ENCODE peak calls at places on chromosomes 5 and 9, in four cellular contexts. J, C, H and Y are unnamed samples.

GRCh38 chr5:39968371-39968770 is 543.6 kb upstream of the DAB2 start:
- DNase-seq in J (no peak), C (no peak), H (no peak), Y (no peak)

GRCh38 chr9:35258665-35259474 is 97.1 kb downstream of the UNC13B start:
- DNase-seq in J (peak), C (peak), H (peak), Y (peak)

GRCh38 chr9:109977521-109977920 is 197.5 kb downstream of the PALM2AKAP2 start:
- DNase-seq in J (no peak), C (no peak), H (no peak), Y (no peak)

GRCh38 chr5:15695171-15695676 is 195.2 kb downstream of the FBXL7 start:
- DNase-seq in J (no peak), C (no peak), H (no peak), Y (no peak)

GRCh38 chr9:76516350-76516749 is 57.4 kb downstream of the GCNT1 start:
- DNase-seq in J (no peak), C (no peak), H (no peak), Y (peak)

GRCh38 chr5:126594077-126594476 is 942 bp downstream of the ALDH7A1 start:
- DNase-seq in J (no peak), C (no peak), H (no peak), Y (peak)

GRCh38 chr9:136410500-136411287 is at the start of the genes ENTR1 and PMPCA:
- DNase-seq in J (peak), C (peak), H (peak), Y (peak)

GRCh38 chr9:36992501-36993316 is 41.4 kb downstream of the PAX5 start:
- DNase-seq in J (no peak), C (no peak), H (no peak), Y (no peak)

GRCh38 chr5:174999581-174999980 is 275.2 kb downstream of the MSX2 start:
- DNase-seq in J (no peak), C (no peak), H (no peak), Y (peak)

GRCh38 chr5:119398713-119399492 is 43.1 kb downstream of the TNFAIP8 start:
- DNase-seq in J (peak), C (peak), H (peak), Y (peak)

GRCh38 chr9:93096811-93097382 is 880 bp downstream of the CARD19 start:
- DNase-seq in J (no peak), C (no peak), H (no peak), Y (no peak)

GRCh38 chr5:68216737-68217231 is 1.2 kb downstream of the PIK3R1 start:
- DNase-seq in J (no peak), C (no peak), H (no peak), Y (no peak)

GRCh38 chr9:127516835-127517607 is 65.7 kb downstream of the LRSAM1 start:
- DNase-seq in J (no peak), C (no peak), H (peak), Y (no peak)

DNA sequence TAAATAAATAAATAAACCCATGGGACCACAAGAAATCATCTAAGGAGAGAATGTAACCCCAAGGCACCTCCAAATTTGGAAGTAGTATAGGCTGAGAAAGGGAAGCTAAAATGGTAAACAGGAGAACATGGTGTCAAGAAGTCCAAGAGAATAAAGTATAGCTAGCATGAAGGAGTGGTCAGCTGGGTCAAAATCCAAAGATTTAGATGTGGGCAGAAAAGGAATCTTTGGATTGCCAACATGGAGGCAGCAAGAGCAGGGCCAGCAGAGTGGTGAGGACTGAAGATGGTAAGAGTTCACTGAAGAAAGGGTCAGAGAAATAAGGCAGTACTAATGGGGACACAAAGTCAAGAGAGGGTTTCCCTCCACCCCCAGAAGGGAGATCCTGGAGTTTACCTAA is 53.0 kb downstream of the TSSK1B start:
- DNase-seq in J (no peak), C (no peak), H (no peak), Y (no peak)
- H3K27ac ChIP-seq in J (no peak), C (no peak), H (no peak), Y (no peak)

GRCh38 chr9:7785813-7786212 is 13.8 kb downstream of the DMAC1 start:
- DNase-seq in J (no peak), C (no peak), H (no peak), Y (no peak)

GRCh38 chr9:7780261-7780988 is 19.2 kb downstream of the DMAC1 start:
- DNase-seq in J (no peak), C (no peak), H (no peak), Y (no peak)

GRCh38 chr9:7783635-7784063 is 15.9 kb downstream of the DMAC1 start:
- DNase-seq in J (no peak), C (no peak), H (no peak), Y (no peak)

GRCh38 chr9:7782390-7783120 is 17.0 kb downstream of the DMAC1 start:
- DNase-seq in J (no peak), C (no peak), H (no peak), Y (no peak)

DNA sequence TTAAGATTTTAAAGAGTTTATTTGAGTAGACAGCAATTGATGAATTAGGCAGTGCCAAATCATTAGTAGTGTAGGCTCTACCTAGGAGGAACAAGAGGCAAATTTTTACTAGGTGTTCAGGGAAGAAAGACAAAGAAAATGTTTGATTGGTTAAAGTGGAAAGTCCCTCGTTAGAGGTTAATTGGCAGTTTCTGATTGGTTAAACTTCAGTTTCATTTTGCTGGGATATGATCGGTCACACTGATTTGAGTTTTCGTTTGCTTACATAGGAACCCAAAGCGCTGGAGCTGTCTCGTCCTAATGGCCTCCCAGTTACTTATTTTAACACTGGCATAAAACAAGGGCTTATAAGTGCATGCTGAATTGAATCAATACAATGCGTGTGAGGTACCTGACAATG is 15.1 kb downstream of the DMAC1 start:
- DNase-seq in J (no peak), C (no peak), H (no peak), Y (no peak)
- H3K27ac ChIP-seq in J (no peak), C (no peak), H (no peak), Y (no peak)

DNA sequence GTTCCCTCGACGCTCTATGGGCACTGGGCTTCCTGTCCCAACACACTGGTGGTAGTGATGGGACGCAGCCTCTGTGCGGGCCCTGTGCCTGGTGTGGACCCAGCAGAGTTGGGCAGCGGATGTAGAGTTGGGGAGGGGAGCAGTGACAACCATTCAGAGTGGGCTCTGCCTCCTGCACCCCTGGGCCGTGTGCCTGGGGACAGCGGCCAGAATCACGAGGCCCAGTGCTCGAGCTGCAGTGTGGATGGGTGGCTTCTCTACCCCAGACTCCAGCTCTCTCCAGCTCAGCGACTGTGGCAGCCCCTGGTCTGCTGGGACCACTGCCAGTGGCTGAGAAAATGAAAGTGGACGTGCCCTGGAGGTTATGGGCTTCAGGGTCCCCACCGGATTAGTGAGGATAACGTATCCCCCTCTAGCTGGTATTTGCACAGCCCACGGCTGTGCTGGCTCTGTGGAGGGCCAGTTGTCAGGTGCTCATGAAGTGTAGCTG is 18.6 kb downstream of the RXRA start:
- DNase-seq in J (no peak), C (no peak), H (no peak), Y (peak)
- H3K27ac ChIP-seq in J (peak), C (peak), H (no peak), Y (peak)

GRCh38 chr5:190366-191035 is 794 bp upstream of the LRRC14B start:
- DNase-seq in J (no peak), C (peak), H (no peak), Y (peak)

GRCh38 chr5:191036-191948 is at the start of gene LRRC14B:
- DNase-seq in J (peak), C (no peak), H (peak), Y (peak)

GRCh38 chr5:189486-189885 is 1.8 kb upstream of the LRRC14B start:
- DNase-seq in J (no peak), C (peak), H (peak), Y (no peak)

GRCh38 chr5:188488-189481 is 2.5 kb upstream of the LRRC14B start:
- DNase-seq in J (peak), C (peak), H (peak), Y (peak)

GRCh38 chr5:189976-190365 is 1.3 kb upstream of the LRRC14B start:
- DNase-seq in J (no peak), C (peak), H (peak), Y (no peak)
- H3K27ac ChIP-seq in J (no peak), C (no peak), H (no peak), Y (no peak)

DNA sequence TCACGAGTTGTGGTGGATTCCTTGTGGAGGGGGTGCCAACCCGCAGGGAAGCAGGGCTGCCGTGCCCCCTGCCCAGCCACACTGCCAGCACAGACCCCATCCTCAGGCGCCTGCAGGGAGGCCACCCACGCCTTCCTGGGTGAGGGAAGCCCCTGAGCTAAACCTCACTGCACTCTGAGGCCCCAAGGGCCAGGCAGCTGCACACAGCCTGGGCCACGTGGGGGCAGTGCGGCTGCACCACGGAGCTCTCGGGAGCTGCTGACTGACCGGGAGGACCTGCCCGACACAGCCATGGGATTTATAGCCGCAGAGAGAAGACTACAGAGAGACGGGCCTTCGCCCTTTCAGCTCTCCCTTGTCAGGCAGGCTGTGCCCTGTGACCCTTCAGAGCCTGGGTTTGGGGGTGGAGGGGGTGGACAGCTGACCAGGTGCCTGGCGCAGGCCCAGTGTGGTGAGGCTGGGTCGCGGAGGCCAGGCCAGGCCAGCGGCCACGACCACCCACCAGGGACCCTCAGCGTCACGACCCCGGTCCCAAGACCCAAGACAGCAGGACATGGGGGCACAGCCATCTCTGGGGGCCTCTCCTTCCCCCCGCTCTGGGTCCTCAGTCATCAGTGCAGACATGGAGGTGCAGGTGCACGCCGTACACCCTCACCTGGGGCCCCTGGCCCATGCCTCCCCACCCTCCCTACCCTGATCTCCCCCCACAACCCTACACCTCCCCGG is 4.3 kb upstream of the AHRR start:
- DNase-seq in J (no peak), C (peak), H (no peak), Y (no peak)
- H3K27ac ChIP-seq in J (no peak), C (no peak), H (no peak), Y (no peak)

GRCh38 chr5:72463499-72464052 is 43.6 kb downstream of the ZNF366 start:
- DNase-seq in J (no peak), C (no peak), H (no peak), Y (no peak)
- H3K27ac ChIP-seq in J (no peak), C (peak), H (no peak), Y (no peak)

DNA sequence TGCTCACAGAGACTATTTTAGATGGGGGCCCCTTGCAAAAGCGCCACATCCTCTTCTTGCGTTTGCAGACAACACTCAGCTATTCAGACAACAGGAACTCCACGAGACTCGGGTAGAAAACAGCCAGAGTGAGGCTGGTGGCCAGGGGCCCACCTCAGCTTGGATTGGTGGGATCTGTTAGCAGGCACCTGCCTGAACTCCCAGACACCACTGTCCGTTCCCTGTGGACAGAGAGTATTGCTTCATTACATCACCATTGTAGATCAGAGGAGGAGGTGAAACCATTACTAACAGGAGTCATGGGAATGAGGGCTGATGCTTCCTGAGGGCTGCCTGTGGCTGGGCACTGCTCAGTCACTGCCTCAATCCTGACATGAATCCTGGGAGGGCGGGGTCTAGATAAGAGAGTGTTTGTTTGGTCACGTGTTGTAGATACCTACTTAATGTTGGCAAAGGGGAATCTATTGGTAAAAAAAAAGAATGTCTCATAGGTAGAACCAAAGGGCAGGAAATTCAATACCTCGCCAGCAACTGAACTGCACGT is 4.4 kb upstream of the RAPGEF1 start:
- DNase-seq in J (peak), C (no peak), H (no peak), Y (no peak)
- H3K27ac ChIP-seq in J (peak), C (no peak), H (no peak), Y (no peak)

GRCh38 chr5:149503006-149503405 is 48.2 kb downstream of the CSNK1A1 start:
- DNase-seq in J (no peak), C (no peak), H (no peak), Y (no peak)

GRCh38 chr5:149497357-149497756 is 53.9 kb downstream of the CSNK1A1 start:
- DNase-seq in J (no peak), C (no peak), H (no peak), Y (no peak)

GRCh38 chr5:149504649-149505048 is 46.6 kb downstream of the CSNK1A1 start:
- DNase-seq in J (no peak), C (no peak), H (no peak), Y (no peak)

GRCh38 chr5:149498724-149499336 is 52.4 kb downstream of the CSNK1A1 start:
- DNase-seq in J (no peak), C (no peak), H (no peak), Y (no peak)

GRCh38 chr5:149500922-149501582 is 50.2 kb downstream of the CSNK1A1 start:
- DNase-seq in J (no peak), C (no peak), H (no peak), Y (no peak)
- H3K27ac ChIP-seq in J (no peak), C (no peak), H (no peak), Y (no peak)

DNA sequence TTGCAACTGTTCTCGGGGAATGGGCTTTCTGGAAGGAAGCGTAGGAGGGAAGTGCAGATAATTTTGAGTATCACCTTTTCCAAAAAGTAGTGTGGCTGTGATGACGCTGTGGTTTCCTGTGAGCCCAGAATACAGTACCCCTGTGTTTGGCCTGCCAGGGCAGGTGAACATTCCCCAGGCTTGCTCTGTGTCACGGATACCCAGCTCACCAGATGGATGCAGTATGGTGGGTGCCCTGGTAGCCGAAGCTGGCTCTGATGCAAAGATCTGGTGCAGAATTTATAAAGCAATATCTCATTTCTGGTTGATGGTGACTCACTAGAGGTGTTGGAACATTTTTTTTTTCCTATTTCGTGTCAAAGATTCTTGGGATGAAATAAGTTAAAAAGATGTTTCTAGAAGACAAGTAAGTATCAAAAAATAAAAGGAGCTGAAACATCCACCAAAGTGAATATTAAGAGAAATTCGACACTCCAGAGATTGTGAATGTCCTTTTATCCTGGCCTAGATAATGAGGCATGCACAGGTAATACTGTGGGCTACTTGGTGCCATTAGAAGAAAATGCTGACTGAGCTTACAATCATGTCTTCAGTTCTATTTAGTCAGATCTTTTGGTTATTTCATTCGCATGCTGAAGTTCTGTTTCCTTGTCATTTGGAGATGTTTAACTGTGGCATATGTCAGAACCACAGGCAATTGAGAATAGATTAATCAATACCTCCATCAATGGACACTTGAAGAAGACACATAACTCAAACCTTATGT is 200.1 kb downstream of the GADD45G start:
- DNase-seq in J (no peak), C (peak), H (no peak), Y (no peak)
- H3K27ac ChIP-seq in J (no peak), C (no peak), H (no peak), Y (no peak)